ENCODE peak calls at places on chromosome 11, in four cellular contexts. One of them, this sample, is unnamed.

GRCh38 chr11:293293-293851 is 4.4 kb downstream of the PGGHG start:
- DNase-seq in H1: no peak
- DNase-seq in mesenchymal stem cell: no peak
- DNase-seq in IMR-90: no peak
- DNase-seq in this sample: no peak

GRCh38 chr11:59144096-59144495 is 1.4 kb downstream of the FAM111A start:
- DNase-seq in IMR-90: peak; percentile 0
- DNase-seq in mesenchymal stem cell: no peak
- DNase-seq in H1: no peak
- DNase-seq in this sample: no peak

GRCh38 chr11:120235024-120235628 is 4.8 kb upstream of the POU2F3 start:
- DNase-seq in IMR-90: peak; percentile 43
- DNase-seq in H1: peak; percentile 84
- DNase-seq in mesenchymal stem cell: peak; percentile 49
- DNase-seq in this sample: peak; percentile 91

GRCh38 chr11:75422248-75423231 is 10.5 kb downstream of the KLHL35 start:
- DNase-seq in H1: no peak
- DNase-seq in IMR-90: peak; percentile 20
- DNase-seq in mesenchymal stem cell: no peak
- DNase-seq in this sample: no peak

GRCh38 chr11:29937526-29937925 is 79.3 kb downstream of the KCNA4 start:
- DNase-seq in mesenchymal stem cell: no peak
- DNase-seq in H1: no peak
- DNase-seq in IMR-90: no peak
- DNase-seq in this sample: no peak

GRCh38 chr11:12418019-12418611 is 40.7 kb downstream of the PARVA start:
- DNase-seq in mesenchymal stem cell: no peak
- DNase-seq in H1: no peak
- DNase-seq in IMR-90: peak; percentile 57
- DNase-seq in this sample: peak; percentile 90

GRCh38 chr11:3834349-3835099 is 6.2 kb downstream of the RHOG start:
- DNase-seq in IMR-90: no peak
- DNase-seq in H1: no peak
- DNase-seq in mesenchymal stem cell: no peak
- DNase-seq in this sample: no peak

GRCh38 chr11:44097821-44098220 is 2.3 kb downstream of the EXT2 start:
- DNase-seq in mesenchymal stem cell: no peak
- DNase-seq in IMR-90: peak; percentile 13
- DNase-seq in H1: no peak
- DNase-seq in this sample: no peak

GRCh38 chr11:124644426-124645280 is 22.0 kb downstream of the TBRG1 start:
- DNase-seq in IMR-90: peak; percentile 88
- DNase-seq in H1: no peak
- DNase-seq in mesenchymal stem cell: peak; percentile 80
- DNase-seq in this sample: peak; percentile 32

GRCh38 chr11:40190294-40190693 is 1269.2 kb downstream of the LRRC4C start:
- DNase-seq in mesenchymal stem cell: no peak
- DNase-seq in H1: no peak
- DNase-seq in IMR-90: no peak
- DNase-seq in this sample: no peak

GRCh38 chr11:8017071-8017470 is 29.9 kb downstream of the EIF3F start:
- DNase-seq in mesenchymal stem cell: no peak
- DNase-seq in H1: no peak
- DNase-seq in IMR-90: no peak
- DNase-seq in this sample: no peak

GRCh38 chr11:70906101-70906500 is 346.3 kb downstream of the SHANK2 start:
- DNase-seq in H1: no peak
- DNase-seq in mesenchymal stem cell: no peak
- DNase-seq in IMR-90: no peak
- DNase-seq in this sample: no peak

GRCh38 chr11:34075178-34075820 is 23.8 kb downstream of the CAPRIN1 start:
- DNase-seq in mesenchymal stem cell: peak; percentile 66
- DNase-seq in IMR-90: peak; percentile 77
- DNase-seq in H1: no peak
- DNase-seq in this sample: no peak

GRCh38 chr11:94664336-94664735 is 97.2 kb downstream of the PIWIL4 start:
- DNase-seq in IMR-90: no peak
- DNase-seq in mesenchymal stem cell: peak; percentile 13
- DNase-seq in H1: no peak
- DNase-seq in this sample: no peak

GRCh38 chr11:22715971-22716370 is 49.6 kb downstream of the GAS2 start:
- DNase-seq in mesenchymal stem cell: no peak
- DNase-seq in IMR-90: no peak
- DNase-seq in H1: no peak
- DNase-seq in this sample: no peak

GRCh38 chr11:129237880-129238638 is 45.9 kb upstream of the ARHGAP32 start:
- DNase-seq in IMR-90: no peak
- DNase-seq in H1: no peak
- DNase-seq in mesenchymal stem cell: no peak
- DNase-seq in this sample: no peak

GRCh38 chr11:128424271-128424709 is 163.1 kb downstream of the ETS1 start:
- DNase-seq in IMR-90: no peak
- DNase-seq in mesenchymal stem cell: no peak
- DNase-seq in H1: no peak
- DNase-seq in this sample: no peak

GRCh38 chr11:95739108-95739507 is 50.5 kb downstream of the FAM76B start:
- DNase-seq in IMR-90: no peak
- DNase-seq in H1: no peak
- DNase-seq in mesenchymal stem cell: no peak
- DNase-seq in this sample: no peak

GRCh38 chr11:9851366-9851765 is 187.5 kb downstream of the SWAP70 start:
- DNase-seq in IMR-90: peak; percentile 41
- DNase-seq in mesenchymal stem cell: peak; percentile 85
- DNase-seq in H1: no peak
- DNase-seq in this sample: no peak

GRCh38 chr11:32115406-32115805 is 24.5 kb downstream of the RCN1 start:
- DNase-seq in IMR-90: no peak
- DNase-seq in mesenchymal stem cell: no peak
- DNase-seq in H1: no peak
- DNase-seq in this sample: no peak

GRCh38 chr11:48087974-48088681 is 107.8 kb downstream of the PTPRJ start:
- DNase-seq in mesenchymal stem cell: no peak
- DNase-seq in H1: no peak
- DNase-seq in IMR-90: no peak
- DNase-seq in this sample: no peak

GRCh38 chr11:82043316-82043715 is 690.3 kb downstream of the FAM181B start:
- DNase-seq in H1: no peak
- DNase-seq in IMR-90: no peak
- DNase-seq in mesenchymal stem cell: no peak
- DNase-seq in this sample: no peak

GRCh38 chr11:120236169-120237107 is 3.5 kb upstream of the POU2F3 start:
- DNase-seq in mesenchymal stem cell: peak; percentile 20
- DNase-seq in H1: no peak
- DNase-seq in IMR-90: peak; percentile 34
- DNase-seq in this sample: no peak

GRCh38 chr11:75472081-75472732 is 39.2 kb upstream of the KLHL35 start:
- DNase-seq in mesenchymal stem cell: no peak
- DNase-seq in H1: no peak
- DNase-seq in IMR-90: no peak
- DNase-seq in this sample: no peak

GRCh38 chr11:76803811-76804600 is 20.9 kb downstream of the TSKU start:
- DNase-seq in H1: no peak
- DNase-seq in IMR-90: peak; percentile 46
- DNase-seq in mesenchymal stem cell: peak; percentile 63
- DNase-seq in this sample: no peak

GRCh38 chr11:114134870-114135269 is 75.4 kb downstream of the ZBTB16 start:
- DNase-seq in mesenchymal stem cell: peak; percentile 97
- DNase-seq in IMR-90: peak; percentile 5
- DNase-seq in H1: no peak
- DNase-seq in this sample: peak; percentile 95

GRCh38 chr11:12868315-12869073 is 140.6 kb upstream of the RASSF10 start:
- DNase-seq in mesenchymal stem cell: peak; percentile 43
- DNase-seq in H1: no peak
- DNase-seq in IMR-90: peak; percentile 27
- DNase-seq in this sample: no peak

GRCh38 chr11:112289588-112290461 is 29.2 kb upstream of the PLET1 start:
- DNase-seq in IMR-90: peak; percentile 35
- DNase-seq in H1: no peak
- DNase-seq in mesenchymal stem cell: peak; percentile 65
- DNase-seq in this sample: peak; percentile 71

GRCh38 chr11:68128682-68129327 is 7.6 kb upstream of the CHKA start:
- DNase-seq in IMR-90: peak; percentile 70
- DNase-seq in H1: no peak
- DNase-seq in mesenchymal stem cell: peak; percentile 60
- DNase-seq in this sample: peak; percentile 92

GRCh38 chr11:8683115-8683807 is 669 bp downstream of the RPL27A start:
- DNase-seq in IMR-90: no peak
- DNase-seq in mesenchymal stem cell: no peak
- DNase-seq in H1: no peak
- DNase-seq in this sample: peak; percentile 5

GRCh38 chr11:133403900-133404299 is 128.4 kb downstream of the OPCML start:
- DNase-seq in mesenchymal stem cell: no peak
- DNase-seq in H1: no peak
- DNase-seq in IMR-90: no peak
- DNase-seq in this sample: no peak

GRCh38 chr11:37503411-37504065 is 905.5 kb upstream of the RAG2 start:
- DNase-seq in mesenchymal stem cell: no peak
- DNase-seq in H1: no peak
- DNase-seq in IMR-90: no peak
- DNase-seq in this sample: no peak

DNA sequence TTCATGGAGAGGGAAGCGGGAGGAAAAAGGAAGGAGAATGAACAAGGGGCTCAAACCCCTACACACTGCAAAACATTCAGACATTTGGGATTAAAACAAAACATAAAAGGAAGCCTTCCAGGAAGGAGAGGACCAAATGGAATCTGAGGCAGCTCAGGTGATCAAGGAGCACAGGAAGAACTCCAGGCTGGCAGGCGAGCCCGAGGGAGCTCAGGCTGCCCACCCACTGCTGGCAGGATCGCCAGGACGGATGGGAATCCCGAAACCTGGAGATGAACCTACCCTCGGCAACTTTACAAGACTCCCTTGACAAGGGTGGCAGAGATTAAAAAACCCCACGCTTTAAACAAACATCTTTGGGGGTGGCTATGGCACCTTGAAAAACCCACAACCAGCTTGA is 5.0 kb upstream of the PYGM start:
- DNase-seq in mesenchymal stem cell: no peak
- DNase-seq in IMR-90: no peak
- DNase-seq in H1: no peak
- DNase-seq in this sample: no peak
- H2BK120ac ChIP-seq in mesenchymal stem cell: no peak overlapping the region
- H2BK120ac ChIP-seq in IMR-90: no peak overlapping the region
- H2BK120ac ChIP-seq in H1: no peak overlapping the region
- H2BK120ac ChIP-seq in this sample: no peak overlapping the region

GRCh38 chr11:71934213-71934612 is 5.4 kb downstream of the RNF121 start:
- DNase-seq in H1: no peak
- DNase-seq in mesenchymal stem cell: no peak
- DNase-seq in IMR-90: no peak
- DNase-seq in this sample: no peak

GRCh38 chr11:71936825-71937224 is 8.0 kb downstream of the RNF121 start:
- DNase-seq in IMR-90: peak; percentile 53
- DNase-seq in mesenchymal stem cell: peak; percentile 36
- DNase-seq in H1: no peak
- DNase-seq in this sample: peak; percentile 14

GRCh38 chr11:71933141-71933933 is 4.5 kb downstream of the RNF121 start:
- DNase-seq in IMR-90: no peak
- DNase-seq in H1: no peak
- DNase-seq in mesenchymal stem cell: no peak
- DNase-seq in this sample: no peak

GRCh38 chr11:71937826-71938225 is 9.0 kb downstream of the RNF121 start:
- DNase-seq in IMR-90: no peak
- DNase-seq in H1: no peak
- DNase-seq in mesenchymal stem cell: no peak
- DNase-seq in this sample: no peak

GRCh38 chr11:71935338-71935925 is 6.6 kb downstream of the RNF121 start:
- DNase-seq in IMR-90: no peak
- DNase-seq in H1: no peak
- DNase-seq in mesenchymal stem cell: no peak
- DNase-seq in this sample: no peak
- H2BK120ac ChIP-seq in IMR-90: no peak overlapping the region
- H2BK120ac ChIP-seq in H1: no peak overlapping the region
- H2BK120ac ChIP-seq in mesenchymal stem cell: no peak overlapping the region
- H2BK120ac ChIP-seq in this sample: no peak overlapping the region

GRCh38 chr11:121672630-121673487 is 220.1 kb upstream of the SORL1-AS1 start:
- DNase-seq in mesenchymal stem cell: no peak
- DNase-seq in H1: no peak
- DNase-seq in IMR-90: no peak
- DNase-seq in this sample: no peak
- H2BK120ac ChIP-seq in mesenchymal stem cell: no peak overlapping the region
- H2BK120ac ChIP-seq in H1: no peak overlapping the region
- H2BK120ac ChIP-seq in IMR-90: no peak overlapping the region
- H2BK120ac ChIP-seq in this sample: no peak overlapping the region

GRCh38 chr11:45146072-45147016 is at the start of gene PRDM11:
- DNase-seq in H1: no peak
- DNase-seq in mesenchymal stem cell: peak; percentile 85
- DNase-seq in IMR-90: peak; percentile 72
- DNase-seq in this sample: peak; percentile 82
- H2BK120ac ChIP-seq in H1: no peak within 1 kb of the TSS
- H2BK120ac ChIP-seq in mesenchymal stem cell: peak within 1 kb of the TSS; percentile 92
- H2BK120ac ChIP-seq in IMR-90: peak within 1 kb of the TSS; percentile 66
- H2BK120ac ChIP-seq in this sample: peak within 1 kb of the TSS; percentile 29

GRCh38 chr11:126446581-126446980 is 91.1 kb downstream of the ST3GAL4 start:
- DNase-seq in mesenchymal stem cell: no peak
- DNase-seq in H1: no peak
- DNase-seq in IMR-90: no peak
- DNase-seq in this sample: no peak
- H2BK120ac ChIP-seq in mesenchymal stem cell: no peak overlapping the region
- H2BK120ac ChIP-seq in H1: no peak overlapping the region
- H2BK120ac ChIP-seq in IMR-90: no peak overlapping the region
- H2BK120ac ChIP-seq in this sample: no peak overlapping the region

GRCh38 chr11:19712281-19713220 is at the start of gene NAV2:
- DNase-seq in IMR-90: peak; percentile 91
- DNase-seq in H1: peak; percentile 80
- DNase-seq in mesenchymal stem cell: peak; percentile 91
- DNase-seq in this sample: peak; percentile 95
- H2BK120ac ChIP-seq in IMR-90: peak within 1 kb of the TSS; percentile 91
- H2BK120ac ChIP-seq in H1: peak within 1 kb of the TSS; percentile 74
- H2BK120ac ChIP-seq in mesenchymal stem cell: peak within 1 kb of the TSS; percentile 64
- H2BK120ac ChIP-seq in this sample: peak within 1 kb of the TSS; percentile 80

GRCh38 chr11:67119577-67120391 is 721 bp downstream of the KDM2A start:
- DNase-seq in mesenchymal stem cell: peak; percentile 41
- DNase-seq in H1: no peak
- DNase-seq in IMR-90: no peak
- DNase-seq in this sample: no peak
- H2BK120ac ChIP-seq in mesenchymal stem cell: peak overlapping the region; percentile 92
- H2BK120ac ChIP-seq in H1: no peak overlapping the region
- H2BK120ac ChIP-seq in IMR-90: peak overlapping the region; percentile 28
- H2BK120ac ChIP-seq in this sample: peak overlapping the region; percentile 90

DNA sequence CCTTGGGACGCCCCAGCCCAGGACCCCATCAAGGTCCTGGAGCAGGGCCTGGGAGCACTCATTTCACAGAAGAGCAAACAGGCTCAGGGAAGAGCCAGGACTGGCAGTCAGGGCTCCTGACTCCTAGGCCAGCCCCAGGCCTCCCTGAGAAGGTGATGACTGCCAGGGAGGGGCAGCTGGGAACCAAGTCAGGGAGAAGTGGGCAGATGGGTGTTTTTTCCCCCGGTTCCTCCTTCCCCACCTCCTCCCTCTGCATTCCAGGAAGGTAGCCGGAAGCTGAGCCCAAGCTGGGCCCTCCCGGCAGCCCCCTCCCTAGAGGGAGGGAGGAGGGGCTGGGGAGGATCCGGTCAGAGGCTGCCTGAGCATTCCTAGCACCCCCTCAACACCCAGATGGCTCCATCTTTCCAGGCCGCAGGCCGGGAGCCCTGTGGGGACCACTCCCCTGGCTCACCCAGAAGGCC is 19.6 kb downstream of the MYRF start:
- DNase-seq in mesenchymal stem cell: no peak
- DNase-seq in IMR-90: no peak
- DNase-seq in H1: no peak
- DNase-seq in this sample: no peak
- H2BK120ac ChIP-seq in mesenchymal stem cell: no peak overlapping the region
- H2BK120ac ChIP-seq in IMR-90: no peak overlapping the region
- H2BK120ac ChIP-seq in H1: no peak overlapping the region
- H2BK120ac ChIP-seq in this sample: peak overlapping the region; percentile 81